ENCODE peak calls at places on chromosomes 7 and 10, in five cellular contexts. One of them, this sample, is unnamed.

GRCh38 chr7:155665957-155666287 is 21.5 kb downstream of the RBM33 start:
- DNase-seq in RWPE2: no peak
- DNase-seq in GM12878: no peak
- DNase-seq in pancreas: no peak
- DNase-seq in uterus: no peak
- DNase-seq in this sample: no peak

GRCh38 chr10:103653581-103654020 is 160.1 kb downstream of the NEURL1 start:
- DNase-seq in RWPE2: no peak
- DNase-seq in GM12878: no peak
- DNase-seq in pancreas: no peak
- DNase-seq in uterus: no peak
- DNase-seq in this sample: no peak

GRCh38 chr10:61760943-61761824 is 98.5 kb downstream of the CABCOCO1 start:
- DNase-seq in RWPE2: no peak
- DNase-seq in GM12878: no peak
- DNase-seq in pancreas: no peak
- DNase-seq in uterus: no peak
- DNase-seq in this sample: no peak

GRCh38 chr7:129271500-129272355 is 46.9 kb downstream of the AHCYL2 start:
- DNase-seq in RWPE2: no peak
- DNase-seq in GM12878: peak
- DNase-seq in pancreas: peak
- DNase-seq in uterus: no peak
- DNase-seq in this sample: no peak

GRCh38 chr10:22651276-22651980 is 63.0 kb downstream of the PIP4K2A start:
- DNase-seq in RWPE2: no peak
- DNase-seq in GM12878: no peak
- DNase-seq in pancreas: no peak
- DNase-seq in uterus: no peak
- DNase-seq in this sample: no peak

GRCh38 chr7:129599174-129599573 is 12.3 kb upstream of the NRF1 start:
- DNase-seq in RWPE2: no peak
- DNase-seq in GM12878: no peak
- DNase-seq in pancreas: no peak
- DNase-seq in uterus: no peak
- DNase-seq in this sample: no peak

GRCh38 chr10:128097783-128098182 is 28.4 kb downstream of the MKI67 start:
- DNase-seq in RWPE2: no peak
- DNase-seq in GM12878: no peak
- DNase-seq in pancreas: no peak
- DNase-seq in uterus: no peak
- DNase-seq in this sample: no peak

GRCh38 chr10:102133373-102134195 is 744 bp downstream of the PPRC1 start:
- DNase-seq in RWPE2: peak
- DNase-seq in GM12878: no peak
- DNase-seq in pancreas: peak
- DNase-seq in uterus: peak
- DNase-seq in this sample: peak

GRCh38 chr7:26449175-26450165 is 157.8 kb downstream of the SNX10 start:
- DNase-seq in RWPE2: no peak
- DNase-seq in GM12878: no peak
- DNase-seq in pancreas: no peak
- DNase-seq in uterus: no peak
- DNase-seq in this sample: no peak

GRCh38 chr10:119355930-119356329 is 148.6 kb downstream of the GRK5 start:
- DNase-seq in RWPE2: no peak
- DNase-seq in GM12878: no peak
- DNase-seq in pancreas: no peak
- DNase-seq in uterus: no peak
- DNase-seq in this sample: no peak

GRCh38 chr7:24760968-24761367 is 3.7 kb upstream of the GSDME start:
- DNase-seq in RWPE2: no peak
- DNase-seq in GM12878: no peak
- DNase-seq in pancreas: no peak
- DNase-seq in uterus: no peak
- DNase-seq in this sample: no peak

GRCh38 chr10:63692205-63692896 is 171.2 kb downstream of the REEP3 start:
- DNase-seq in RWPE2: no peak
- DNase-seq in GM12878: no peak
- DNase-seq in pancreas: no peak
- DNase-seq in uterus: no peak
- DNase-seq in this sample: no peak

GRCh38 chr7:119320316-119320715 is 952.7 kb upstream of the KCND2 start:
- DNase-seq in RWPE2: no peak
- DNase-seq in GM12878: no peak
- DNase-seq in pancreas: no peak
- DNase-seq in uterus: no peak
- DNase-seq in this sample: no peak

GRCh38 chr10:54363390-54363789 is 437.6 kb downstream of the PCDH15 start:
- DNase-seq in RWPE2: no peak
- DNase-seq in GM12878: no peak
- DNase-seq in pancreas: no peak
- DNase-seq in uterus: no peak
- DNase-seq in this sample: no peak

GRCh38 chr10:131725736-131726459 is 174.9 kb upstream of the PPP2R2D start:
- DNase-seq in RWPE2: no peak
- DNase-seq in GM12878: no peak
- DNase-seq in pancreas: no peak
- DNase-seq in uterus: no peak
- DNase-seq in this sample: peak

GRCh38 chr10:86348321-86349210 is 18.0 kb downstream of the GRID1 start:
- DNase-seq in RWPE2: peak
- DNase-seq in GM12878: no peak
- DNase-seq in pancreas: no peak
- DNase-seq in uterus: no peak
- DNase-seq in this sample: no peak

GRCh38 chr7:75711634-75712494 is 26.9 kb downstream of the HIP1 start:
- DNase-seq in RWPE2: no peak
- DNase-seq in GM12878: no peak
- DNase-seq in pancreas: no peak
- DNase-seq in uterus: no peak
- DNase-seq in this sample: no peak

GRCh38 chr10:98055875-98056516 is 25.6 kb upstream of the CRTAC1 start:
- DNase-seq in RWPE2: no peak
- DNase-seq in GM12878: no peak
- DNase-seq in pancreas: no peak
- DNase-seq in uterus: no peak
- DNase-seq in this sample: no peak

GRCh38 chr7:105305633-105306032 is 83.1 kb downstream of the SRPK2 start:
- DNase-seq in RWPE2: no peak
- DNase-seq in GM12878: no peak
- DNase-seq in pancreas: no peak
- DNase-seq in uterus: no peak
- DNase-seq in this sample: no peak

GRCh38 chr10:15325243-15326002 is 45.7 kb downstream of the FAM171A1 start:
- DNase-seq in RWPE2: no peak
- DNase-seq in GM12878: no peak
- DNase-seq in pancreas: no peak
- DNase-seq in uterus: peak
- DNase-seq in this sample: no peak

DNA sequence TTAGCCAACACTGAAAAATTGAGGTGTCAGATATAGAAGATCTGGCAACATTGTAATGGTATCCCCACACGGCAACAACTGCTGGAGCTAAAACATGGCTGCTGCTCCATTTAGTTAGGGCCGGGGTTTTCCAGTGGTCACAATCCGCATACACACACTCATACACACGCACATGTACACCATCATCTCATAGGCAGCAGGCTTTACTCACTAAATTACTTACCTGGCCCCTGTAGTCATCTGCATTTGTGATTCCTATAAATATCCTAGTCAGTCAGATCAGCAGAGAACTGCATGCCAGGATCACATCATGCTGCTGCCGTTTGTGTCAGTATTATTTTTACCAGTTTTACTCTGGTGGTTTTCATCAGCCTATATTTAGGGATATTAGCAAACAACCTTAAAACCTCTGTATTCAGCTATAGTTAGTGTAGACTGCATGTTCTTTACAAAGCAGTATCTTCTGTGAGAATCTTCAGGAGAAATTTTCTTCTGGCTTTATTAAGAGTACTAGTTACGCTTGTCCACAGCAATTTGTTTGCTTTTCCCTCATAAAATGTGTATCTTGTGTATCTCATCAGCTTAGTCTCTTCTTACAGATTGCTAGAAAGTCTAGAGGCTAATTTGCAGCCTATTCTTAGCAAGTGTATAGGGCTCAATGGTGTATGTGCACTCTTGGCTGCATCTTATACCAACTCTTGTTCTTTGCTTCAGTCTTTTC is 38.3 kb upstream of the PTPN12 start:
- DNase-seq in RWPE2: no peak
- DNase-seq in GM12878: no peak
- DNase-seq in pancreas: no peak
- DNase-seq in uterus: no peak
- DNase-seq in this sample: no peak
- H3K4me3 ChIP-seq in RWPE2: no peak
- H3K4me3 ChIP-seq in GM12878: no peak
- H3K4me3 ChIP-seq in pancreas: no peak
- H3K4me3 ChIP-seq in uterus: no peak
- H3K4me3 ChIP-seq in this sample: no peak

GRCh38 chr7:2612445-2613112 is 19.2 kb upstream of the TTYH3 start:
- DNase-seq in RWPE2: no peak
- DNase-seq in GM12878: no peak
- DNase-seq in pancreas: no peak
- DNase-seq in uterus: no peak
- DNase-seq in this sample: no peak

GRCh38 chr7:2614646-2615330 is 17.0 kb upstream of the TTYH3 start:
- DNase-seq in RWPE2: no peak
- DNase-seq in GM12878: no peak
- DNase-seq in pancreas: no peak
- DNase-seq in uterus: no peak
- DNase-seq in this sample: no peak

GRCh38 chr7:2613113-2613925 is 18.5 kb upstream of the TTYH3 start:
- DNase-seq in RWPE2: no peak
- DNase-seq in GM12878: no peak
- DNase-seq in pancreas: no peak
- DNase-seq in uterus: no peak
- DNase-seq in this sample: no peak

GRCh38 chr7:2611921-2612320 is 19.9 kb upstream of the TTYH3 start:
- DNase-seq in RWPE2: no peak
- DNase-seq in GM12878: no peak
- DNase-seq in pancreas: no peak
- DNase-seq in uterus: no peak
- DNase-seq in this sample: no peak

DNA sequence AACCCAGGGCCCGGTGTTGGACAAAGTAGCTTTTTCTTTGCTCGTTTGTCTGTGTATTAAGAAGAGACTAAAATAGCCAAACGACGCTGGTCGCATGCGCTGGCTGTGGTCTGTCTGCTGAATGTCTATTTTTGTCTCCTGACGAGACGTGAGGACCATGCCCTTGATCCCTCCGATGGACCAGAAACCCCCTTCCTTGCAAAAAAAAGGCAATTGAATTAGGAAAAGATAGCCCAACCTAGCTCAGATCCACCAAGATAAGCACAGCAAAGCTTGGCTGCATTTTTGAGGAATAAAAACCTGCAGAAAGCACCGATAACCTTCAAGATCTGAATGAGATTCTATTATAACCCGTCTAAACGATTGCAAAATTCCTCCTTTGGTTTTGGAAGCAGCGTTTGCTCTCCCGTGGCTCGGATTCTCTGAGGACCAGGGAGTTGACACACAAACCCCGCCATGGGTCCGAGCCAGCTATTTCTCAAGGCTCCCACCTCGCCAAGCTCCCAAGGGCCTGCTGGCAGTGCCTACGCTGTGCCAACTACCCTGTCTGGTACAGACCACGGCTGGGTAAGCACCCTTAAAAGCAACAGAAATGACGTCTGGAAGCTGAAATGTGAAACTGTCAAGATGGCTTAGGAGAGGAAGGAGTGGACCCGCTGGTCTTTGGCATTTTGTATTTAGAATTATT is 17.7 kb upstream of the TTYH3 start:
- DNase-seq in RWPE2: no peak
- DNase-seq in GM12878: no peak
- DNase-seq in pancreas: no peak
- DNase-seq in uterus: peak
- DNase-seq in this sample: no peak
- H3K4me3 ChIP-seq in RWPE2: no peak
- H3K4me3 ChIP-seq in GM12878: no peak
- H3K4me3 ChIP-seq in pancreas: no peak
- H3K4me3 ChIP-seq in uterus: no peak
- H3K4me3 ChIP-seq in this sample: peak

GRCh38 chr7:1663857-1664651 is 6.0 kb upstream of the ELFN1 start:
- DNase-seq in RWPE2: peak
- DNase-seq in GM12878: no peak
- DNase-seq in pancreas: peak
- DNase-seq in uterus: peak
- DNase-seq in this sample: no peak
- H3K4me3 ChIP-seq in RWPE2: no peak
- H3K4me3 ChIP-seq in GM12878: no peak
- H3K4me3 ChIP-seq in pancreas: no peak
- H3K4me3 ChIP-seq in uterus: peak
- H3K4me3 ChIP-seq in this sample: peak

DNA sequence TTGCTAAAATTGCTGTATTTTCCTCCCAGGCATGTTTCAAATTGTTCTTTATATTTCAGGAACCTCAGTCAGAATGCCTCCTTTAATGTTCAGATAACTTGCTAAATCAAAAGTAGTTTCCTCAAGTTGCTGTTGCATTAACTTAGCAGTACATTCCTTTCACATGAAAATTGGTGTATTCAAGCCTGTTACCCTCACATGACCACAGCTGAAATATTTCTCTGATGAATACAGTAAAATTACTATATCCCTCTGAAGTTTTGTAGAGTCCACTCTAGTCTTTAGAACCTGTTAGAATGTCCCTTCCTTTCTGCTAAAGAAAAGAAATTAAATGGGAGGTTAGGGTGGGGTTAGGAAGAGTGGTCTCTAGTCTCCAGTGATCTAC is 24.5 kb upstream of the C1GALT1 start:
- DNase-seq in RWPE2: no peak
- DNase-seq in GM12878: no peak
- DNase-seq in pancreas: no peak
- DNase-seq in uterus: no peak
- DNase-seq in this sample: no peak
- H3K4me3 ChIP-seq in RWPE2: no peak
- H3K4me3 ChIP-seq in GM12878: no peak
- H3K4me3 ChIP-seq in pancreas: no peak
- H3K4me3 ChIP-seq in uterus: no peak
- H3K4me3 ChIP-seq in this sample: peak

This sample was measured in breast epithelium.